ENCODE peak calls at places on chromosomes 1 and 21, in ten cellular contexts. One of them, this sample, is unnamed.

GRCh38 chr1:225857256-225857655 is 24.9 kb downstream of the TMEM63A start:
- DNase-seq in small intestine: no peak
- DNase-seq in foreskin keratinocyte: no peak
- DNase-seq in spleen: no peak
- DNase-seq in heart left ventricle: no peak
- DNase-seq in pancreas: no peak
- DNase-seq in cardiac muscle cell: no peak
- DNase-seq in fibroblast of lung: no peak
- DNase-seq in heart right ventricle: no peak
- DNase-seq in MM.1S: no peak
- DNase-seq in this sample: no peak

GRCh38 chr1:220895412-220895946 is 16.2 kb downstream of the HLX start:
- DNase-seq in small intestine: no peak
- DNase-seq in foreskin keratinocyte: no peak
- DNase-seq in spleen: no peak
- DNase-seq in heart left ventricle: no peak
- DNase-seq in pancreas: no peak
- DNase-seq in cardiac muscle cell: no peak
- DNase-seq in fibroblast of lung: no peak
- DNase-seq in heart right ventricle: no peak
- DNase-seq in MM.1S: no peak
- DNase-seq in this sample: no peak

GRCh38 chr1:7568901-7569524 is 202.1 kb upstream of the VAMP3 start:
- DNase-seq in small intestine: no peak
- DNase-seq in foreskin keratinocyte: no peak
- DNase-seq in spleen: no peak
- DNase-seq in heart left ventricle: no peak
- DNase-seq in pancreas: no peak
- DNase-seq in cardiac muscle cell: no peak
- DNase-seq in fibroblast of lung: no peak
- DNase-seq in heart right ventricle: no peak
- DNase-seq in MM.1S: no peak
- DNase-seq in this sample: no peak

GRCh38 chr1:240413732-240414131 is 198.2 kb downstream of the GREM2 start:
- DNase-seq in small intestine: no peak
- DNase-seq in foreskin keratinocyte: no peak
- DNase-seq in spleen: no peak
- DNase-seq in heart left ventricle: no peak
- DNase-seq in pancreas: no peak
- DNase-seq in cardiac muscle cell: no peak
- DNase-seq in fibroblast of lung: no peak
- DNase-seq in heart right ventricle: no peak
- DNase-seq in MM.1S: no peak
- DNase-seq in this sample: no peak

GRCh38 chr1:182263706-182264105 is 127.9 kb downstream of the GLUL start:
- DNase-seq in small intestine: no peak
- DNase-seq in foreskin keratinocyte: no peak
- DNase-seq in spleen: no peak
- DNase-seq in heart left ventricle: no peak
- DNase-seq in pancreas: no peak
- DNase-seq in cardiac muscle cell: no peak
- DNase-seq in fibroblast of lung: no peak
- DNase-seq in heart right ventricle: no peak
- DNase-seq in MM.1S: no peak
- DNase-seq in this sample: no peak

GRCh38 chr1:158362941-158363340 is 9.2 kb downstream of the CD1E start:
- DNase-seq in small intestine: no peak
- DNase-seq in foreskin keratinocyte: no peak
- DNase-seq in spleen: no peak
- DNase-seq in heart left ventricle: no peak
- DNase-seq in pancreas: no peak
- DNase-seq in cardiac muscle cell: no peak
- DNase-seq in fibroblast of lung: no peak
- DNase-seq in heart right ventricle: no peak
- DNase-seq in MM.1S: no peak
- DNase-seq in this sample: no peak

GRCh38 chr1:1068374-1069060 is 5.6 kb downstream of the RNF223 start:
- DNase-seq in small intestine: peak; percentile 75
- DNase-seq in foreskin keratinocyte: no peak
- DNase-seq in spleen: peak; percentile 91
- DNase-seq in heart left ventricle: no peak
- DNase-seq in pancreas: peak; percentile 75
- DNase-seq in cardiac muscle cell: peak; percentile 23
- DNase-seq in fibroblast of lung: no peak
- DNase-seq in heart right ventricle: no peak
- DNase-seq in MM.1S: peak; percentile 50
- DNase-seq in this sample: no peak

GRCh38 chr1:228477263-228477662 is 9.9 kb upstream of the RNF187 start:
- DNase-seq in small intestine: no peak
- DNase-seq in foreskin keratinocyte: no peak
- DNase-seq in spleen: no peak
- DNase-seq in heart left ventricle: no peak
- DNase-seq in pancreas: no peak
- DNase-seq in cardiac muscle cell: no peak
- DNase-seq in fibroblast of lung: no peak
- DNase-seq in heart right ventricle: no peak
- DNase-seq in MM.1S: no peak
- DNase-seq in this sample: no peak

GRCh38 chr1:164343189-164343588 is 215.8 kb upstream of the PBX1 start:
- DNase-seq in small intestine: no peak
- DNase-seq in foreskin keratinocyte: no peak
- DNase-seq in spleen: no peak
- DNase-seq in heart left ventricle: no peak
- DNase-seq in pancreas: no peak
- DNase-seq in cardiac muscle cell: no peak
- DNase-seq in fibroblast of lung: no peak
- DNase-seq in heart right ventricle: no peak
- DNase-seq in MM.1S: no peak
- DNase-seq in this sample: no peak

GRCh38 chr1:204288061-204288588 is 71.6 kb downstream of the PLEKHA6 start:
- DNase-seq in small intestine: peak; percentile 74
- DNase-seq in foreskin keratinocyte: peak; percentile 91
- DNase-seq in spleen: no peak
- DNase-seq in heart left ventricle: peak; percentile 92
- DNase-seq in pancreas: peak; percentile 85
- DNase-seq in cardiac muscle cell: peak; percentile 69
- DNase-seq in fibroblast of lung: no peak
- DNase-seq in heart right ventricle: peak; percentile 72
- DNase-seq in MM.1S: no peak
- DNase-seq in this sample: peak; percentile 77

GRCh38 chr1:245310605-245311531 is 156.1 kb downstream of the KIF26B start:
- DNase-seq in small intestine: no peak
- DNase-seq in foreskin keratinocyte: no peak
- DNase-seq in spleen: peak; percentile 71
- DNase-seq in heart left ventricle: no peak
- DNase-seq in pancreas: no peak
- DNase-seq in cardiac muscle cell: peak; percentile 59
- DNase-seq in fibroblast of lung: no peak
- DNase-seq in heart right ventricle: no peak
- DNase-seq in MM.1S: no peak
- DNase-seq in this sample: no peak

GRCh38 chr1:78092686-78093085 is 46.9 kb downstream of the GIPC2 start:
- DNase-seq in small intestine: peak; percentile 35
- DNase-seq in foreskin keratinocyte: peak; percentile 64
- DNase-seq in spleen: no peak
- DNase-seq in heart left ventricle: no peak
- DNase-seq in pancreas: no peak
- DNase-seq in cardiac muscle cell: no peak
- DNase-seq in fibroblast of lung: no peak
- DNase-seq in heart right ventricle: no peak
- DNase-seq in MM.1S: no peak
- DNase-seq in this sample: peak; percentile 53

GRCh38 chr1:22282281-22282970 is 139.5 kb upstream of the WNT4 start:
- DNase-seq in small intestine: no peak
- DNase-seq in foreskin keratinocyte: no peak
- DNase-seq in spleen: no peak
- DNase-seq in heart left ventricle: no peak
- DNase-seq in pancreas: no peak
- DNase-seq in cardiac muscle cell: no peak
- DNase-seq in fibroblast of lung: no peak
- DNase-seq in heart right ventricle: no peak
- DNase-seq in MM.1S: no peak
- DNase-seq in this sample: no peak

GRCh38 chr21:45075606-45076244 is 1.3 kb downstream of the ADARB1 start:
- DNase-seq in small intestine: no peak
- DNase-seq in foreskin keratinocyte: peak; percentile 9
- DNase-seq in spleen: no peak
- DNase-seq in heart left ventricle: no peak
- DNase-seq in pancreas: no peak
- DNase-seq in cardiac muscle cell: no peak
- DNase-seq in fibroblast of lung: peak; percentile 24
- DNase-seq in heart right ventricle: no peak
- DNase-seq in MM.1S: no peak
- DNase-seq in this sample: no peak
- H3K27ac ChIP-seq in small intestine: no peak overlapping the region
- H3K27ac ChIP-seq in foreskin keratinocyte: no peak overlapping the region
- H3K27ac ChIP-seq in spleen: peak overlapping the region; percentile 93
- H3K27ac ChIP-seq in heart left ventricle: peak overlapping the region; percentile 58
- H3K27ac ChIP-seq in pancreas: no peak overlapping the region
- H3K27ac ChIP-seq in cardiac muscle cell: no peak overlapping the region
- H3K27ac ChIP-seq in fibroblast of lung: peak overlapping the region; percentile 12
- H3K27ac ChIP-seq in heart right ventricle: peak overlapping the region; percentile 80
- H3K27ac ChIP-seq in MM.1S: no peak overlapping the region
- H3K27ac ChIP-seq in this sample: no peak overlapping the region

DNA sequence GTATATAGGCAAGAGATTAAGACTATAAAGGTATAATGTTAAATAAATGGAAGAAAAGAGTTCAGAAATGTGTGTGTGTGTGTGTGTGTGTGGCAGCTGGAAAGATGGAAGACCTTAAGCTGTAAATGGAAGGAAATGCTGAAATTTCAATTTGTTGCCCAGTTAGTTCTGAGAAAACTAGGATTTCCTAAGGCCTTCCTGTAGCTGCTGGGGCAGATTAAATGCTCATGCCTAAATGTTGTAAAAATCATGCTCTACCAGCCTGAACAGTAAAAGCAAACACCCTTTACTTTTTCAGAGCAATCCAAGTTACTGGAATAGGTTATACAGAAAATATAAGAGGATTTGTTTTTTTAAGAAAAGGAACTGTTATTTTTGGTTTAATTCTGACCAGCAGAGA is 8.3 kb downstream of the ADCY10 start:
- DNase-seq in small intestine: no peak
- DNase-seq in foreskin keratinocyte: no peak
- DNase-seq in spleen: no peak
- DNase-seq in heart left ventricle: no peak
- DNase-seq in pancreas: no peak
- DNase-seq in cardiac muscle cell: no peak
- DNase-seq in fibroblast of lung: peak; percentile 18
- DNase-seq in heart right ventricle: no peak
- DNase-seq in MM.1S: no peak
- DNase-seq in this sample: no peak
- H3K27ac ChIP-seq in small intestine: no peak overlapping the region
- H3K27ac ChIP-seq in foreskin keratinocyte: no peak overlapping the region
- H3K27ac ChIP-seq in spleen: peak overlapping the region; percentile 36
- H3K27ac ChIP-seq in heart left ventricle: no peak overlapping the region
- H3K27ac ChIP-seq in pancreas: no peak overlapping the region
- H3K27ac ChIP-seq in cardiac muscle cell: no peak overlapping the region
- H3K27ac ChIP-seq in fibroblast of lung: no peak overlapping the region
- H3K27ac ChIP-seq in heart right ventricle: no peak overlapping the region
- H3K27ac ChIP-seq in MM.1S: no peak overlapping the region
- H3K27ac ChIP-seq in this sample: no peak overlapping the region

GRCh38 chr1:114453361-114453784 is 57.6 kb downstream of the TRIM33 start:
- DNase-seq in small intestine: no peak
- DNase-seq in foreskin keratinocyte: no peak
- DNase-seq in spleen: no peak
- DNase-seq in heart left ventricle: no peak
- DNase-seq in pancreas: no peak
- DNase-seq in cardiac muscle cell: no peak
- DNase-seq in fibroblast of lung: no peak
- DNase-seq in heart right ventricle: no peak
- DNase-seq in MM.1S: no peak
- DNase-seq in this sample: no peak
- H3K27ac ChIP-seq in small intestine: no peak overlapping the region
- H3K27ac ChIP-seq in foreskin keratinocyte: no peak overlapping the region
- H3K27ac ChIP-seq in spleen: no peak overlapping the region
- H3K27ac ChIP-seq in heart left ventricle: no peak overlapping the region
- H3K27ac ChIP-seq in pancreas: no peak overlapping the region
- H3K27ac ChIP-seq in cardiac muscle cell: peak overlapping the region; percentile 60
- H3K27ac ChIP-seq in fibroblast of lung: no peak overlapping the region
- H3K27ac ChIP-seq in heart right ventricle: no peak overlapping the region
- H3K27ac ChIP-seq in MM.1S: no peak overlapping the region
- H3K27ac ChIP-seq in this sample: no peak overlapping the region

DNA sequence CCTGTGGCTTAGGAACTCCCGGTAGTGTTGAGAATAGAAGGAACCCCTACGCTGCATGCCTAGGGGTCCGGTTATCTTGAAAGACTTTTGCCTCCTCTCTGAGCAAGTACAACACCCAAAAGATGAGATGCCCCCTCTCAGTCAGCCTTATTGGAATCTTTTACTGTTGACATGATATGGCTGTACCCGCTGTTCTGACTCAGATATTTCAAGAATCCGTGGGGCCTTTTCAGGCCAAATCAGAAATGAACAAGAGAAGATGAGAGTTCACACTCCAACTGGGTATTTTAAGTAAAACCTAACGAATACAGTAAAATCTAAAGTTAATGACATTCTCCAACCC is 164.2 kb downstream of the PPIAL4G start:
- DNase-seq in small intestine: no peak
- DNase-seq in foreskin keratinocyte: no peak
- DNase-seq in spleen: no peak
- DNase-seq in heart left ventricle: no peak
- DNase-seq in pancreas: no peak
- DNase-seq in cardiac muscle cell: no peak
- DNase-seq in fibroblast of lung: no peak
- DNase-seq in heart right ventricle: no peak
- DNase-seq in MM.1S: no peak
- DNase-seq in this sample: no peak
- H3K27ac ChIP-seq in small intestine: no peak overlapping the region
- H3K27ac ChIP-seq in foreskin keratinocyte: no peak overlapping the region
- H3K27ac ChIP-seq in spleen: peak overlapping the region; percentile 69
- H3K27ac ChIP-seq in heart left ventricle: no peak overlapping the region
- H3K27ac ChIP-seq in pancreas: no peak overlapping the region
- H3K27ac ChIP-seq in cardiac muscle cell: no peak overlapping the region
- H3K27ac ChIP-seq in fibroblast of lung: no peak overlapping the region
- H3K27ac ChIP-seq in heart right ventricle: no peak overlapping the region
- H3K27ac ChIP-seq in MM.1S: no peak overlapping the region
- H3K27ac ChIP-seq in this sample: no peak overlapping the region

GRCh38 chr21:31874817-31875216 is 2.0 kb downstream of the HUNK start:
- DNase-seq in small intestine: peak; percentile 21
- DNase-seq in foreskin keratinocyte: no peak
- DNase-seq in spleen: peak; percentile 64
- DNase-seq in heart left ventricle: no peak
- DNase-seq in pancreas: peak; percentile 70
- DNase-seq in cardiac muscle cell: peak; percentile 11
- DNase-seq in fibroblast of lung: no peak
- DNase-seq in heart right ventricle: no peak
- DNase-seq in MM.1S: no peak
- DNase-seq in this sample: no peak
- H3K27ac ChIP-seq in small intestine: no peak overlapping the region
- H3K27ac ChIP-seq in foreskin keratinocyte: no peak overlapping the region
- H3K27ac ChIP-seq in spleen: no peak overlapping the region
- H3K27ac ChIP-seq in heart left ventricle: no peak overlapping the region
- H3K27ac ChIP-seq in pancreas: peak overlapping the region; percentile 94
- H3K27ac ChIP-seq in cardiac muscle cell: no peak overlapping the region
- H3K27ac ChIP-seq in fibroblast of lung: no peak overlapping the region
- H3K27ac ChIP-seq in heart right ventricle: no peak overlapping the region
- H3K27ac ChIP-seq in MM.1S: no peak overlapping the region
- H3K27ac ChIP-seq in this sample: no peak overlapping the region

DNA sequence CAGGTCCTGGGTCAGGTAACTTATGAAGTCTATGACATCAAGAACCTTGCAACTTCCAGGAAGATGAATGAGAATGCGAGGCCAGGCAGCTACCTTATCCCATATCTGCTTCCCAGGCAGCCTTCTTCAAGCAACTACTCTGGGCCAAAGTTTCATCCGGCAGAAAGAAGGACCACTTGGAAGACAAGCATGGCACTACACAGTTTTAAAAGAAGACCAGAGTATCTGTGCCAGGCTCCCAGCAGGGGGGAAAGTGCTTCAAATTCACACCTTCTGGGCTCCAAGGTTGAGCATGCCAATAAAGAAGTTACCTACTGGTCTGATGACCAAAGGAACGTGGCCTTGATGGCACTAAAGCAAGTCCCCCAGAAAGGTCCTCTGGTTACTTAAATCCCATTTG is 73.4 kb downstream of the CD46 start:
- DNase-seq in small intestine: no peak
- DNase-seq in foreskin keratinocyte: no peak
- DNase-seq in spleen: no peak
- DNase-seq in heart left ventricle: no peak
- DNase-seq in pancreas: peak; percentile 23
- DNase-seq in cardiac muscle cell: no peak
- DNase-seq in fibroblast of lung: no peak
- DNase-seq in heart right ventricle: no peak
- DNase-seq in MM.1S: no peak
- DNase-seq in this sample: no peak
- H3K27ac ChIP-seq in small intestine: peak overlapping the region; percentile 91
- H3K27ac ChIP-seq in foreskin keratinocyte: no peak overlapping the region
- H3K27ac ChIP-seq in spleen: peak overlapping the region; percentile 98
- H3K27ac ChIP-seq in heart left ventricle: peak overlapping the region; percentile 93
- H3K27ac ChIP-seq in pancreas: peak overlapping the region; percentile 98
- H3K27ac ChIP-seq in cardiac muscle cell: no peak overlapping the region
- H3K27ac ChIP-seq in fibroblast of lung: peak overlapping the region; percentile 96
- H3K27ac ChIP-seq in heart right ventricle: peak overlapping the region; percentile 96
- H3K27ac ChIP-seq in MM.1S: peak overlapping the region; percentile 91
- H3K27ac ChIP-seq in this sample: peak overlapping the region; percentile 82